ENCODE peak calls at places on chromosomes 3 and 15, in ten cellular contexts. J, G, P, E, K, L, M, R, W and C are unnamed samples.

GRCh38 chr3:13185737-13186136 is 112.5 kb upstream of the IQSEC1 start:
- DNase-seq in W (no peak), L (no peak), E (no peak), M (no peak), J (no peak), K (no peak), R (no peak), P (no peak), G (no peak), C (no peak)

GRCh38 chr3:100288288-100288894 is 27.6 kb downstream of the TBC1D23 start:
- DNase-seq in K (no peak), W (no peak), R (no peak), M (no peak), P (no peak), E (no peak), G (no peak), J (no peak), L (no peak), C (no peak)

GRCh38 chr3:171962137-171962720 is 77.1 kb upstream of the FNDC3B start:
- DNase-seq in W (no peak), G (no peak), M (no peak), R (no peak), L (no peak), P (no peak), K (no peak), J (no peak), E (no peak), C (no peak)

GRCh38 chr3:123084738-123085237 is 18.0 kb downstream of the PDIA5 start:
- DNase-seq in P (no peak), R (no peak), E (peak), G (no peak), W (no peak), J (no peak), L (no peak), M (peak), K (peak), C (no peak)

GRCh38 chr15:26394801-26395200 is 378.1 kb downstream of the GABRB3 start:
- DNase-seq in J (no peak), L (no peak), E (no peak), W (no peak), K (no peak), R (no peak), M (peak), G (no peak), P (no peak), C (no peak)

GRCh38 chr15:70420421-70421196 is 322.9 kb upstream of the TLE3 start:
- DNase-seq in M (no peak), E (no peak), J (no peak), R (no peak), K (no peak), L (no peak), G (no peak), W (no peak), P (no peak), C (no peak)

GRCh38 chr15:47129033-47129432 is 588.3 kb upstream of the SEMA6D start:
- DNase-seq in M (no peak), L (no peak), R (no peak), K (no peak), P (no peak), G (no peak), W (no peak), J (no peak), E (no peak), C (no peak)

GRCh38 chr15:99511529-99511864 is 54.3 kb upstream of the MEF2A start:
- DNase-seq in M (no peak), K (no peak), J (no peak), G (no peak), L (no peak), R (no peak), P (no peak), E (no peak), W (peak), C (no peak)

GRCh38 chr3:14877404-14877803 is 58.6 kb downstream of the FGD5 start:
- DNase-seq in K (no peak), J (no peak), G (no peak), M (no peak), L (no peak), W (no peak), P (no peak), R (no peak), E (no peak), C (no peak)

GRCh38 chr3:155325263-155325835 is 31.9 kb upstream of the STRIT1 start:
- DNase-seq in J (no peak), P (no peak), M (no peak), R (no peak), G (no peak), W (no peak), E (no peak), L (no peak), K (no peak), C (no peak)

GRCh38 chr3:153259956-153260355 is 97.9 kb downstream of the RAP2B start:
- DNase-seq in K (no peak), L (no peak), J (no peak), G (no peak), M (no peak), P (no peak), E (no peak), W (no peak), R (no peak), C (no peak)

GRCh38 chr15:37880009-37880834 is 54.2 kb upstream of the TMCO5A start:
- DNase-seq in R (no peak), J (no peak), M (peak), G (peak), E (peak), K (peak), W (peak), P (no peak), L (no peak), C (no peak)

GRCh38 chr3:95883801-95884200 is 930.6 kb upstream of the EPHA6 start:
- DNase-seq in L (no peak), R (no peak), W (no peak), M (no peak), K (no peak), E (no peak), G (no peak), J (no peak), P (no peak), C (no peak)

GRCh38 chr15:60651734-60652141 is 172.8 kb upstream of the ICE2 start:
- DNase-seq in E (no peak), G (no peak), K (no peak), P (no peak), L (no peak), W (no peak), M (peak), R (peak), J (no peak), C (no peak)